ENCODE peak calls at places on chromosomes 3 and 15, in eight cellular contexts. W is DND-41; E is H1; K is tibial artery; P is dorsolateral prefrontal cortex; M is left ventricle myocardium inferior; V is transverse colon; R is CD4-positive, CD25-positive, alpha-beta regulatory T cell. Q is an unnamed sample.

GRCh38 chr3:78048698-78049097 is 1008.8 kb downstream of the ROBO2 start:
- DNase-seq in R (no peak), E (no peak), P (no peak), M (no peak), W (no peak), K (no peak), V (no peak), Q (no peak)

GRCh38 chr3:13891492-13892073 is 11.7 kb upstream of the WNT7A start:
- DNase-seq in M (no peak), E (no peak), P (no peak), R (peak; percentile 67), W (peak; percentile 33), K (peak; percentile 10), V (no peak), Q (no peak)

GRCh38 chr3:8845641-8846040 is 76.2 kb upstream of the OXTR start:
- DNase-seq in E (no peak), V (no peak), K (no peak), W (no peak), R (no peak), M (no peak), P (no peak), Q (no peak)

GRCh38 chr3:114709102-114709501 is 415.3 kb downstream of the TIGIT start:
- DNase-seq in E (no peak), V (no peak), P (no peak), W (no peak), M (no peak), R (no peak), K (no peak), Q (no peak)

GRCh38 chr3:178808748-178809147 is 262.9 kb downstream of the ZMAT3 start:
- DNase-seq in M (no peak), E (no peak), R (no peak), P (no peak), V (no peak), W (no peak), K (no peak), Q (no peak)

GRCh38 chr3:177201707-177202397 is 4.6 kb upstream of the TBL1XR1 start:
- DNase-seq in W (peak; percentile 77), K (no peak), M (no peak), E (no peak), V (peak; percentile 42), R (peak; percentile 93), P (no peak), Q (peak; percentile 79)

GRCh38 chr3:149490260-149490971 is 15.9 kb downstream of the TM4SF4 start:
- DNase-seq in M (no peak), P (no peak), E (no peak), R (no peak), K (no peak), W (no peak), V (no peak), Q (no peak)

GRCh38 chr3:15148614-15149013 is 49.7 kb upstream of the RBSN start:
- DNase-seq in R (peak; percentile 5), M (no peak), P (no peak), V (no peak), K (no peak), W (peak; percentile 9), E (peak; percentile 36), Q (no peak)

GRCh38 chr15:39140060-39140604 is 440.7 kb upstream of the THBS1 start:
- DNase-seq in W (no peak), R (no peak), M (no peak), E (no peak), P (no peak), K (no peak), V (no peak), Q (no peak)

GRCh38 chr15:85752591-85752990 is 42.1 kb downstream of the KLHL25 start:
- DNase-seq in R (no peak), P (no peak), W (no peak), V (no peak), E (no peak), M (no peak), K (no peak), Q (no peak)

GRCh38 chr3:144456041-144456440 is 484.4 kb downstream of the DIPK2A start:
- DNase-seq in E (no peak), W (no peak), R (no peak), M (no peak), K (no peak), V (no peak), P (no peak), Q (no peak)

GRCh38 chr15:87873501-87873900 is 383.0 kb downstream of the NTRK3 start:
- DNase-seq in R (no peak), M (no peak), P (no peak), E (no peak), K (no peak), W (no peak), V (no peak), Q (no peak)

DNA sequence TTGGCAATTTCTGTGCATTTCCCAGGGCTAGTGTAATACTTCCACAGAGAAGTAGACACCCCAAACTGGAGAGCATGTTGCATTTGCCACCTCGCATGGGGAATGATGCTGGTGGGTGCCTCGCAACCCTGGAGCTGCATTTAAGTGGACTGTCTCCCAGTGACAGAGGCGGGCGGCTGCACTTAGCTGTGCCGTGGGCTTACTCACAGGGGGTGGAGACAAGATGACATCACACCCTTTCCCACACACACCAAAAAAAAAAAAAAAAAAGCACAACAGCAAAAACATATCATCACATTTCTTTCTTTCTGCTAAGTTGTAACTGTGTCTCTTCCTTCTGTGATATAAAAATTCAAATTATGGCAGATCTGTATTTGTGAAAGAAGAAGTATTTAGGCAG is at the start of gene ABI3BP:
- DNase-seq in W (no peak), K (peak; percentile 86), M (peak; percentile 66), V (peak; percentile 58), P (peak; percentile 12), E (no peak), R (no peak), Q (no peak)
- H3K27ac ChIP-seq in W (no peak within 1 kb of the TSS), K (peak within 1 kb of the TSS; percentile 74), M (peak within 1 kb of the TSS; percentile 67), V (peak within 1 kb of the TSS; percentile 78), P (no peak within 1 kb of the TSS), E (no peak within 1 kb of the TSS), R (no peak within 1 kb of the TSS), Q (no peak within 1 kb of the TSS)

GRCh38 chr3:126083913-126084514 is at the start of gene SLC41A3:
- DNase-seq in R (peak; percentile 92), M (peak; percentile 93), W (peak; percentile 91), E (peak; percentile 21), V (peak; percentile 93), K (peak; percentile 90), P (peak; percentile 71), Q (peak; percentile 81)

GRCh38 chr3:126084667-126085180 is 800 bp upstream of the SLC41A3 start:
- DNase-seq in R (peak; percentile 6), E (no peak), K (no peak), M (no peak), P (no peak), V (no peak), W (no peak), Q (no peak)

GRCh38 chr3:126083138-126083445 is 832 bp downstream of the SLC41A3 start:
- DNase-seq in E (no peak), K (no peak), W (no peak), P (no peak), M (no peak), V (no peak), R (peak; percentile 15), Q (no peak)

GRCh38 chr3:126082334-126083137 is 1.4 kb downstream of the SLC41A3 start:
- DNase-seq in W (no peak), M (no peak), P (no peak), K (no peak), E (no peak), V (no peak), R (no peak), Q (no peak)

GRCh38 chr3:126083511-126083912 is 412 bp downstream of the SLC41A3 start:
- DNase-seq in R (peak; percentile 73), W (peak; percentile 69), V (peak; percentile 51), E (no peak), P (no peak), K (no peak), M (peak; percentile 46), Q (peak; percentile 45)
- H3K27ac ChIP-seq in R (peak overlapping the region; percentile 91), W (peak overlapping the region; percentile 71), V (peak overlapping the region; percentile 89), E (no peak overlapping the region), P (peak overlapping the region; percentile 84), K (peak overlapping the region; percentile 94), M (peak overlapping the region; percentile 95), Q (peak overlapping the region; percentile 80)

GRCh38 chr15:43132830-43133428 is 457 bp upstream of the TMEM62 start:
- DNase-seq in R (no peak), P (peak; percentile 11), E (no peak), W (no peak), V (peak; percentile 41), M (no peak), K (no peak), Q (no peak)

GRCh38 chr15:43135351-43135750 is 2.0 kb downstream of the TMEM62 start:
- DNase-seq in R (no peak), K (no peak), W (no peak), M (no peak), P (no peak), E (no peak), V (no peak), Q (no peak)

GRCh38 chr15:43134157-43134637 is 811 bp downstream of the TMEM62 start:
- DNase-seq in P (no peak), V (no peak), W (no peak), E (no peak), M (no peak), R (no peak), K (no peak), Q (no peak)

GRCh38 chr15:43127752-43128151 is 5.6 kb upstream of the TMEM62 start:
- DNase-seq in P (no peak), E (no peak), R (no peak), V (no peak), W (no peak), K (no peak), M (no peak), Q (no peak)

GRCh38 chr15:43133429-43134156 is at the start of gene TMEM62:
- DNase-seq in E (no peak), V (peak; percentile 92), R (peak; percentile 80), M (peak; percentile 85), K (peak; percentile 84), P (peak; percentile 81), W (peak; percentile 54), Q (peak; percentile 56)
- H3K27ac ChIP-seq in E (no peak within 1 kb of the TSS), V (peak within 1 kb of the TSS; percentile 88), R (peak within 1 kb of the TSS; percentile 78), M (peak within 1 kb of the TSS; percentile 93), K (peak within 1 kb of the TSS; percentile 82), P (peak within 1 kb of the TSS; percentile 87), W (peak within 1 kb of the TSS; percentile 57), Q (peak within 1 kb of the TSS; percentile 79)

GRCh38 chr15:75095594-75095993 is 72.2 kb downstream of the PPCDC start:
- DNase-seq in V (no peak), W (no peak), P (no peak), R (no peak), K (no peak), M (no peak), E (no peak), Q (no peak)

GRCh38 chr15:75100679-75101078 is 77.3 kb downstream of the PPCDC start:
- DNase-seq in K (no peak), E (no peak), V (no peak), W (no peak), M (no peak), R (no peak), P (no peak), Q (no peak)

GRCh38 chr15:75098371-75098770 is 75.0 kb downstream of the PPCDC start:
- DNase-seq in R (no peak), P (no peak), K (no peak), M (no peak), V (no peak), E (no peak), W (no peak), Q (no peak)

DNA sequence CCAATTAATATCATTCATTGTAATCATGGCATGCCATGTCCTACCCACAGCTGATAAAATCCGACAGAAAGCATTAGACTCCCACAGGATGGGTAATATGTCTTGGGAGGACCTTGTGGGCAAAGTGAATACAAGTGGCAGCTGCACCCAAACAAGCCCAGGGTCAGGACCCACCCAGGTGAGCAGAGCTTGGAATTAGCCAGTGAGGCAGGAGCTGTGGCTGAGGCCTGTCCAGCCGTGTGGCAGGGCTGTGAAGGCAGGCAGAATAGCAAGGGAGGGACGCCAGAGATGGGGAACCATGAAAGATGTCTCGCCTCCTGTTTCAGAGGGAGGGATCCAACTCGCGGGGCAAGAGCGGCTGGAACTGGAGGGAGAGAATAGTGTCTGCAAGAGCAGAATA is 74.5 kb downstream of the PPCDC start:
- DNase-seq in P (no peak), M (no peak), W (no peak), K (no peak), R (no peak), V (no peak), E (no peak), Q (no peak)
- H3K27ac ChIP-seq in P (no peak overlapping the region), M (no peak overlapping the region), W (no peak overlapping the region), K (no peak overlapping the region), R (no peak overlapping the region), V (no peak overlapping the region), E (no peak overlapping the region), Q (no peak overlapping the region)